ENCODE peak calls at places on chromosomes 2 and 18, in eight cellular contexts. One of them, this sample, is unnamed.

GRCh38 chr2:25042321-25043240 is 705 bp downstream of the EFR3B start:
- DNase-seq in hepatocyte: peak; percentile 67
- DNase-seq in neural progenitor cell: peak; percentile 78
- DNase-seq in OCI-LY7: no peak
- DNase-seq in GM23248: peak; percentile 80
- DNase-seq in HCT116: no peak
- DNase-seq in PC-3: peak; percentile 17
- DNase-seq in SK-N-SH: peak; percentile 80
- DNase-seq in this sample: peak; percentile 14

GRCh38 chr2:172242968-172243367 is 140.3 kb upstream of the DLX2 start:
- DNase-seq in hepatocyte: no peak
- DNase-seq in neural progenitor cell: no peak
- DNase-seq in OCI-LY7: no peak
- DNase-seq in GM23248: no peak
- DNase-seq in HCT116: no peak
- DNase-seq in PC-3: no peak
- DNase-seq in SK-N-SH: no peak
- DNase-seq in this sample: no peak

GRCh38 chr2:237590272-237591020 is at the start of gene RAB17:
- DNase-seq in hepatocyte: peak; percentile 85
- DNase-seq in neural progenitor cell: no peak
- DNase-seq in OCI-LY7: no peak
- DNase-seq in GM23248: peak; percentile 50
- DNase-seq in HCT116: peak; percentile 65
- DNase-seq in PC-3: peak; percentile 65
- DNase-seq in SK-N-SH: no peak
- DNase-seq in this sample: no peak

GRCh38 chr18:57141208-57142129 is 5.4 kb upstream of the BOD1L2 start:
- DNase-seq in hepatocyte: peak; percentile 82
- DNase-seq in neural progenitor cell: no peak
- DNase-seq in OCI-LY7: no peak
- DNase-seq in GM23248: no peak
- DNase-seq in HCT116: no peak
- DNase-seq in PC-3: peak; percentile 10
- DNase-seq in SK-N-SH: no peak
- DNase-seq in this sample: no peak

GRCh38 chr18:70781860-70782453 is 493.1 kb downstream of the SOCS6 start:
- DNase-seq in hepatocyte: peak; percentile 64
- DNase-seq in neural progenitor cell: peak; percentile 70
- DNase-seq in OCI-LY7: peak; percentile 15
- DNase-seq in GM23248: peak; percentile 57
- DNase-seq in HCT116: peak; percentile 15
- DNase-seq in PC-3: peak; percentile 72
- DNase-seq in SK-N-SH: peak; percentile 57
- DNase-seq in this sample: peak; percentile 79

GRCh38 chr2:3626118-3626816 is 31.4 kb downstream of the COLEC11 start:
- DNase-seq in hepatocyte: no peak
- DNase-seq in neural progenitor cell: no peak
- DNase-seq in OCI-LY7: no peak
- DNase-seq in GM23248: no peak
- DNase-seq in HCT116: no peak
- DNase-seq in PC-3: no peak
- DNase-seq in SK-N-SH: no peak
- DNase-seq in this sample: no peak

GRCh38 chr2:15073639-15074038 is 441.1 kb downstream of the LRATD1 start:
- DNase-seq in hepatocyte: no peak
- DNase-seq in neural progenitor cell: no peak
- DNase-seq in OCI-LY7: no peak
- DNase-seq in GM23248: no peak
- DNase-seq in HCT116: no peak
- DNase-seq in PC-3: peak; percentile 54
- DNase-seq in SK-N-SH: no peak
- DNase-seq in this sample: no peak

GRCh38 chr2:46053502-46054094 is 243.6 kb upstream of the EPAS1 start:
- DNase-seq in hepatocyte: no peak
- DNase-seq in neural progenitor cell: no peak
- DNase-seq in OCI-LY7: no peak
- DNase-seq in GM23248: no peak
- DNase-seq in HCT116: no peak
- DNase-seq in PC-3: no peak
- DNase-seq in SK-N-SH: no peak
- DNase-seq in this sample: no peak

GRCh38 chr2:48120759-48121242 is 214.5 kb upstream of the FBXO11 start:
- DNase-seq in hepatocyte: no peak
- DNase-seq in neural progenitor cell: no peak
- DNase-seq in OCI-LY7: no peak
- DNase-seq in GM23248: no peak
- DNase-seq in HCT116: no peak
- DNase-seq in PC-3: peak; percentile 16
- DNase-seq in SK-N-SH: no peak
- DNase-seq in this sample: no peak

GRCh38 chr2:189425676-189426075 is 15.6 kb upstream of the WDR75 start:
- DNase-seq in hepatocyte: no peak
- DNase-seq in neural progenitor cell: no peak
- DNase-seq in OCI-LY7: no peak
- DNase-seq in GM23248: no peak
- DNase-seq in HCT116: no peak
- DNase-seq in PC-3: no peak
- DNase-seq in SK-N-SH: no peak
- DNase-seq in this sample: no peak

GRCh38 chr2:189424956-189425355 is 16.3 kb upstream of the WDR75 start:
- DNase-seq in hepatocyte: no peak
- DNase-seq in neural progenitor cell: no peak
- DNase-seq in OCI-LY7: no peak
- DNase-seq in GM23248: no peak
- DNase-seq in HCT116: no peak
- DNase-seq in PC-3: no peak
- DNase-seq in SK-N-SH: no peak
- DNase-seq in this sample: no peak

GRCh38 chr2:189426886-189427285 is 14.4 kb upstream of the WDR75 start:
- DNase-seq in hepatocyte: no peak
- DNase-seq in neural progenitor cell: no peak
- DNase-seq in OCI-LY7: no peak
- DNase-seq in GM23248: no peak
- DNase-seq in HCT116: no peak
- DNase-seq in PC-3: no peak
- DNase-seq in SK-N-SH: no peak
- DNase-seq in this sample: no peak

GRCh38 chr2:189421644-189422043 is 19.6 kb upstream of the WDR75 start:
- DNase-seq in hepatocyte: peak; percentile 42
- DNase-seq in neural progenitor cell: no peak
- DNase-seq in OCI-LY7: no peak
- DNase-seq in GM23248: peak; percentile 60
- DNase-seq in HCT116: no peak
- DNase-seq in PC-3: peak; percentile 53
- DNase-seq in SK-N-SH: no peak
- DNase-seq in this sample: no peak
- TF ChIP-seq EZH2phosphoT487 in hepatocyte: no peak
- TF ChIP-seq EZH2phosphoT487 in neural progenitor cell: no peak
- TF ChIP-seq EZH2phosphoT487 in OCI-LY7: no peak
- TF ChIP-seq EZH2phosphoT487 in GM23248: no peak
- TF ChIP-seq EZH2phosphoT487 in HCT116: no peak
- TF ChIP-seq EZH2phosphoT487 in PC-3: no peak
- TF ChIP-seq EZH2phosphoT487 in SK-N-SH: no peak
- TF ChIP-seq EZH2phosphoT487 in this sample: no peak

DNA sequence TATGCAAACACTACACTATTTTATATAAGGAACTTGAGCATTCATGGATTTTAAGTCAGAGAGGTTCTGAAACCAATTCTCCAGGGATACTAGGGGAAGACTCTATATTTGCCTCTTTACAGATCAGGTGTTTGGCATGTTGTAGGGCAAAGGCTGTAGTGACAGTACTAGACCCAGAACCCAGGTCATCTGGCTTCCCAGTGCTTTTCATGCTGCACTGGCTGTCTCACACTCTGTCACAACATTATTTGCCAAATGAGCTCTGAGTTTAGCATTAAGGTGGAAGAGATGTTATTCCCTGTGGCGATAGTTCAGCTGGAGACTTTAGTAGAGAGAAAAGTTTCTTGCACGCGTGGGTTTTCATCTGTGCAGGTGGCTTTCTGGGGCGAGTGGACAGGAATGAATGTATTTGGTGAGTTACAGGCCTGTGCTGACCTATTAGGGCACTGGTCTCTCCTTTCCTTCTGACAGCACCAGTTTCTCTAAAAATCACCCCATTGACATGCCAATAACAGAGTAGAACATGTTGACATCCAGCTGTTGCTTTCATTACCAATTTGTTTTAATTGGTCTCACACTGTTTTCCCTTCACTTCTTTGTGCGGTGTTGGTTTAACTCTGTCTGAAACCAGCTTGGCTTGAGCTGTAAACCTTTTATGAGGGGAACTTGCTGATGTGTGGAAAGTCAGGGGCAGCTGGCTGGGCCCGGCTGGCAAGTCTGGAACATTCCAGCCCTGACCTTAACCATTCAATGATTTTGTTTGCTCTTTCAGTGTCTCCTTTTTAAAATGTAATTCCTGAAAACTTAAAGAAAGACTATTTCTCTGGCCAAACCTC is 643.0 kb upstream of the FAM98A start:
- DNase-seq in hepatocyte: peak; percentile 39
- DNase-seq in neural progenitor cell: peak; percentile 42
- DNase-seq in OCI-LY7: no peak
- DNase-seq in GM23248: no peak
- DNase-seq in HCT116: no peak
- DNase-seq in PC-3: no peak
- DNase-seq in SK-N-SH: no peak
- DNase-seq in this sample: peak; percentile 27
- H3K9me3 ChIP-seq in hepatocyte: no peaks in the 10 kb centered on the region
- H3K9me3 ChIP-seq in neural progenitor cell: no peaks in the 10 kb centered on the region
- H3K9me3 ChIP-seq in OCI-LY7: no peaks in the 10 kb centered on the region
- H3K9me3 ChIP-seq in GM23248: no peaks in the 10 kb centered on the region
- H3K9me3 ChIP-seq in HCT116: peaks cover 8% of the 10 kb centered on the region
- H3K9me3 ChIP-seq in PC-3: peaks cover 3% of the 10 kb centered on the region
- H3K9me3 ChIP-seq in SK-N-SH: no peaks in the 10 kb centered on the region
- H3K9me3 ChIP-seq in this sample: no peaks in the 10 kb centered on the region

GRCh38 chr2:152223997-152224396 is 48.4 kb upstream of the STAM2 start:
- DNase-seq in hepatocyte: peak; percentile 8
- DNase-seq in neural progenitor cell: no peak
- DNase-seq in OCI-LY7: no peak
- DNase-seq in GM23248: no peak
- DNase-seq in HCT116: no peak
- DNase-seq in PC-3: no peak
- DNase-seq in SK-N-SH: no peak
- DNase-seq in this sample: no peak
- TF ChIP-seq EZH2phosphoT487 in hepatocyte: no peak
- TF ChIP-seq EZH2phosphoT487 in neural progenitor cell: no peak
- TF ChIP-seq EZH2phosphoT487 in OCI-LY7: no peak
- TF ChIP-seq EZH2phosphoT487 in GM23248: no peak
- TF ChIP-seq EZH2phosphoT487 in HCT116: no peak
- TF ChIP-seq EZH2phosphoT487 in PC-3: no peak
- TF ChIP-seq EZH2phosphoT487 in SK-N-SH: no peak
- TF ChIP-seq EZH2phosphoT487 in this sample: no peak

GRCh38 chr2:160087854-160088745 is 25.7 kb upstream of the PLA2R1 start:
- DNase-seq in hepatocyte: no peak
- DNase-seq in neural progenitor cell: peak; percentile 20
- DNase-seq in OCI-LY7: peak; percentile 50
- DNase-seq in GM23248: peak; percentile 49
- DNase-seq in HCT116: no peak
- DNase-seq in PC-3: peak; percentile 60
- DNase-seq in SK-N-SH: no peak
- DNase-seq in this sample: peak; percentile 45
- H3K9me3 ChIP-seq in hepatocyte: peaks cover 5% of the 10 kb centered on the region
- H3K9me3 ChIP-seq in neural progenitor cell: peaks cover 7% of the 10 kb centered on the region
- H3K9me3 ChIP-seq in OCI-LY7: no peaks in the 10 kb centered on the region
- H3K9me3 ChIP-seq in GM23248: no peaks in the 10 kb centered on the region
- H3K9me3 ChIP-seq in HCT116: peaks cover 10% of the 10 kb centered on the region
- H3K9me3 ChIP-seq in PC-3: peaks cover 8% of the 10 kb centered on the region
- H3K9me3 ChIP-seq in SK-N-SH: peaks cover 5% of the 10 kb centered on the region
- H3K9me3 ChIP-seq in this sample: no peaks in the 10 kb centered on the region

GRCh38 chr2:69962986-69963730 is 1.7 kb upstream of the ASPRV1 start:
- DNase-seq in hepatocyte: no peak
- DNase-seq in neural progenitor cell: no peak
- DNase-seq in OCI-LY7: no peak
- DNase-seq in GM23248: no peak
- DNase-seq in HCT116: no peak
- DNase-seq in PC-3: no peak
- DNase-seq in SK-N-SH: no peak
- DNase-seq in this sample: no peak
- TF ChIP-seq EZH2phosphoT487 in hepatocyte: no peak
- TF ChIP-seq EZH2phosphoT487 in neural progenitor cell: no peak
- TF ChIP-seq EZH2phosphoT487 in OCI-LY7: no peak
- TF ChIP-seq EZH2phosphoT487 in GM23248: no peak
- TF ChIP-seq EZH2phosphoT487 in HCT116: no peak
- TF ChIP-seq EZH2phosphoT487 in PC-3: no peak
- TF ChIP-seq EZH2phosphoT487 in SK-N-SH: no peak
- TF ChIP-seq EZH2phosphoT487 in this sample: no peak

DNA sequence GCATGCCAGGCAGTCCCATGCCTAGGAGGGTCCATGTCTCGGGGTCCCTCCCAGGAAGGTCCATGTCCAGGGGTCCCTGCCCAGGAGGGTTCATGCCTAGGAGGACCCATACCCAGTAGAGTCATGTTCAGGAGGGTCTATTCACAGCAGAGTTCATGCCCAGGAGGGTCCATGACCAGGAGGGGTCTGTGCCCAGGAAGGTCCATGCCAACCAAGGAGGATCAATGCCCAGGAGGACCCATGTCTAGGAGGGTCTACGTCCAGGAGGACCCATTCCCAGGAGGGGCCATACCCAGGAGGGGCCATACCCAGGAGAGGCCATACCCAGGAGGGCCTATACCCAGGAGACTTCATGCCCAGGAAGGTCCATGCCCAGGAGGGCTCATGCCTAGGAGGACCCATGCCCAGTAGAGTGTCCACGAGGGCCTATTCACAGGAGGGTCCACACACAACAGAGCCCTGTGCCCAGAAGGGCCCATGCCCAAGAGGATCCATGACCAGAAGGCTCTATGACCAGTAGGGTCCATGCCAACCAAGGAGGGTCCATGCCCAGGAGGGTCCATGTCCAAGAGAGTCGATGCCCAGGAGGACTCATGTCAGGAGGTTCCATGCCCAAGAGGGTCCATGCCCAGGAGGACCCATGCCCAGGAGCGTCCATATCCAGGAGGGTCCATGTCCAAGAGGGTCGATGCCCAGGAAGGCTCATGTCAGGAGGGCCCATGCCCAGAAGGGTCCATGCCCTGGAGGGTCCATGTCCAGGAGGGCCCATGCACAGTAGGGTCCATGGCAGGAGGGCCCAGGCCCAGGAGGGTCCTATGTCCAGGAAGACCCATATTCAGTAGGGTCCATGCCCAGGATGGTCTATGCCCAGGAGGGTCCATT is 10.1 kb downstream of the GPR35 start:
- DNase-seq in hepatocyte: no peak
- DNase-seq in neural progenitor cell: no peak
- DNase-seq in OCI-LY7: no peak
- DNase-seq in GM23248: no peak
- DNase-seq in HCT116: no peak
- DNase-seq in PC-3: no peak
- DNase-seq in SK-N-SH: peak; percentile 15
- DNase-seq in this sample: no peak
- H3K9me3 ChIP-seq in hepatocyte: no peaks in the 10 kb centered on the region
- H3K9me3 ChIP-seq in neural progenitor cell: no peaks in the 10 kb centered on the region
- H3K9me3 ChIP-seq in OCI-LY7: peaks cover 9% of the 10 kb centered on the region
- H3K9me3 ChIP-seq in GM23248: no peaks in the 10 kb centered on the region
- H3K9me3 ChIP-seq in HCT116: peaks cover 6% of the 10 kb centered on the region
- H3K9me3 ChIP-seq in PC-3: no peaks in the 10 kb centered on the region
- H3K9me3 ChIP-seq in SK-N-SH: no peaks in the 10 kb centered on the region
- H3K9me3 ChIP-seq in this sample: no peaks in the 10 kb centered on the region

DNA sequence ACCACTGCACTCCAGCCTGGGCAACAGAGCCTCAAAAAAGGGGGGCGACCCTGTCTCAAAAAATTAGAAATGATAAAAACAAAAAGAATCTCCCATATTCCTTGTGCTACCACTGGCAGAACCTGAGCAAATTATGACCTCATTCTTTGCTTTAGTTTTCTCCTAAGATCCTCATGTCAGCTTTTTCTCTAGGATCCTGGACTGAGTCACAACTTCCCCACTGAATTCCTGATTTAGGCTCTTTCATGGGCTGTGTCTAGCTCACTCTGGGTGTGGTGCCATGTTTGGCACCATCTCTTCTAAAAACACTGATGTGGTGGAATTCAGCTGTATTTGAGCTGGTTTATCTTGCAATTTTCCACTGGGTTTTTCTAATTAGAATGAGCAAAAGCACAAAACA is 37.1 kb downstream of the EXOC6B start:
- DNase-seq in hepatocyte: no peak
- DNase-seq in neural progenitor cell: no peak
- DNase-seq in OCI-LY7: no peak
- DNase-seq in GM23248: peak; percentile 91
- DNase-seq in HCT116: no peak
- DNase-seq in PC-3: peak; percentile 52
- DNase-seq in SK-N-SH: no peak
- DNase-seq in this sample: no peak
- TF ChIP-seq EZH2phosphoT487 in hepatocyte: no peak
- TF ChIP-seq EZH2phosphoT487 in neural progenitor cell: no peak
- TF ChIP-seq EZH2phosphoT487 in OCI-LY7: no peak
- TF ChIP-seq EZH2phosphoT487 in GM23248: no peak
- TF ChIP-seq EZH2phosphoT487 in HCT116: no peak
- TF ChIP-seq EZH2phosphoT487 in PC-3: no peak
- TF ChIP-seq EZH2phosphoT487 in SK-N-SH: no peak
- TF ChIP-seq EZH2phosphoT487 in this sample: no peak

This sample was measured in MM.1S.